ENCODE peak calls at places on chromosomes 11 and 22, in five cellular contexts. V is HepG2, G is K562, X is A549, B is GM12878. J is an unnamed sample.

GRCh38 chr22:29848115-29848514 is 10.0 kb upstream of the ASCC2 start:
- DNase-seq in V (no peak), G (no peak), X (no peak), B (no peak), J (no peak)

GRCh38 chr11:103867481-103867880 is 169.0 kb upstream of the DDI1 start:
- DNase-seq in V (no peak), G (no peak), X (no peak), B (no peak), J (no peak)

GRCh38 chr22:39559456-39560105 is 11.0 kb upstream of the CACNA1I start:
- DNase-seq in V (no peak), G (peak), X (no peak), B (no peak), J (peak)

GRCh38 chr11:44324222-44324621 is 14.3 kb upstream of the ALX4 start:
- DNase-seq in V (no peak), G (no peak), X (no peak), B (no peak), J (no peak)

GRCh38 chr22:37519268-37520195 is at the start of gene CARD10:
- DNase-seq in V (no peak), G (peak), X (no peak), B (no peak), J (peak)

GRCh38 chr22:38049812-38050619 is 7.2 kb upstream of the PICK1 start:
- DNase-seq in V (no peak), G (no peak), X (no peak), B (no peak), J (no peak)

GRCh38 chr22:20430641-20431519 is 6.7 kb downstream of the SCARF2 start:
- DNase-seq in V (no peak), G (peak), X (peak), B (no peak), J (peak)

GRCh38 chr11:129115652-129116585 is 76.2 kb downstream of the ARHGAP32 start:
- DNase-seq in V (peak), G (no peak), X (peak), B (no peak), J (no peak)

GRCh38 chr22:49368221-49368975 is 459.3 kb downstream of the BRD1 start:
- DNase-seq in V (no peak), G (no peak), X (no peak), B (no peak), J (no peak)

GRCh38 chr22:49365910-49366309 is 461.8 kb downstream of the BRD1 start:
- DNase-seq in V (no peak), G (no peak), X (no peak), B (no peak), J (no peak)

GRCh38 chr22:49365191-49365837 is 462.4 kb downstream of the BRD1 start:
- DNase-seq in V (no peak), G (no peak), X (no peak), B (no peak), J (no peak)

GRCh38 chr22:49367016-49367697 is 460.5 kb downstream of the BRD1 start:
- DNase-seq in V (no peak), G (no peak), X (no peak), B (no peak), J (no peak)

GRCh38 chr22:49366437-49366836 is 461.2 kb downstream of the BRD1 start:
- DNase-seq in V (no peak), G (no peak), X (no peak), B (no peak), J (no peak)
- TF ChIP-seq REST in V (no peak), G (no peak), X (no peak), B (no peak), J (no peak)

GRCh38 chr11:8744423-8744822 is 61.8 kb downstream of the RPL27A start:
- DNase-seq in V (no peak), G (no peak), X (no peak), B (no peak), J (no peak)
- TF ChIP-seq REST in V (no peak), G (no peak), X (no peak), B (no peak), J (no peak)

DNA sequence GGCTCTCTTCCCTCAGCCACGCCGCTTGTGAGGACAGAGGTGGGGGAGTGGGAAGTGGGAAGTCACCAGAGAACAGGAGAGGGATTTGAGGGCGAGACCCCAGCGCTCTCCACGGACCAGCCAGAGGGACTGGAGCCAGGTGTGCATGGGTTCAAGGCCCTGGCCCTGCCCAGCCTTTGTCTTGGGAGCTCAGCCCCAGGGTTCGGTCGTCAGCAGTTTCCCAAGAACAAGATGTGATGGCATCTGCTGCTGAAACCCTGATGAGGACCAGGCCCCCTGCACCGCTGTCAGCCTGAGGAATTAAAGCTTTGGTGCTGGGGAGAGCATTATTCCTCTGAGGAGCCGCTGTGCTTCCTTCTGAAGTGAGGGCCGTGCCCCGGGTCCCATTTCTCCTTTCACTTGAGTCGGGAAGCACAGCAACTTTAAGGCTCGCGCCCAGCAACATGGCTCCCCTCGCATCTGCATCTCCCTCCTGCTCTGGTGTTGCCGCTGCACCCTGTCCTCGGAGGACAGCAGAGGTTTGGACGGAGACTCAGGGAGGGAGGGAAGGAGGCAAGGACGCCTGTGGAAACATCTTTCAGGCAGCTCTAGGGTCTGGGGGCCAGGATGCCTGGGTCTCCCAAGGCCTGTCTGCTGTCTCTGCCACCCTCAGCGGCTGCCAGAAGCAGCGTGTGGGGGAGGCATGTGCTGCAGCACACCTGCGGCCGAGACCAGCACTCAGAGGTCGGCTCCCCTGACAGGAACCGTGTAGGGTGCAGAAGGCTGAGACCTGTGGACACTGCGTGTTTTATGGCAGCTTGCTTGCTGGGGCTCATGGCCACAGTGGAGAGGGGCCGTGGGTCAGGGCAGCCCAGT is 3.7 kb downstream of the IFITM5 start:
- DNase-seq in V (no peak), G (no peak), X (no peak), B (no peak), J (no peak)
- TF ChIP-seq REST in V (no peak), G (no peak), X (no peak), B (no peak), J (no peak)

DNA sequence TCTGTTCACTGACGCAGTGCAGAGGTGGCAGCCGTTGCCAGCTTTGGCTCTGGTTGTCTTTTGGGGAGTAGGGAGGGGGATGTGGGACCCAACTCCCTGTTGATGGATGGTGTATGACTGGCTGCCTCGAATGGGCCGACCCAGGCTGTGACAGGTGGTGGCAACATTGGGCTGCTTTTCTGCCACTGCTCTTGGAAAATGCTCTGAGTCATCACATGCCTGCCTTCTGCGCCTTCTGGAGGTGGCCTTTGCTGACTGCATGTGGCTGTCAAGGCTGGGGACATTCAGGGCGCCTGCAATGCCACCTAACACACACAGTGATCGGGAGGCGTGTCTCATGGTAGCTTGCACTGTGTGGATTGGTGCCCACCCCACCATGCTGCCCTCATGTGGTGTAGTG is 27.1 kb upstream of the B3GAT1 start:
- DNase-seq in V (no peak), G (no peak), X (no peak), B (no peak), J (no peak)
- TF ChIP-seq REST in V (no peak), G (no peak), X (no peak), B (no peak), J (no peak)

DNA sequence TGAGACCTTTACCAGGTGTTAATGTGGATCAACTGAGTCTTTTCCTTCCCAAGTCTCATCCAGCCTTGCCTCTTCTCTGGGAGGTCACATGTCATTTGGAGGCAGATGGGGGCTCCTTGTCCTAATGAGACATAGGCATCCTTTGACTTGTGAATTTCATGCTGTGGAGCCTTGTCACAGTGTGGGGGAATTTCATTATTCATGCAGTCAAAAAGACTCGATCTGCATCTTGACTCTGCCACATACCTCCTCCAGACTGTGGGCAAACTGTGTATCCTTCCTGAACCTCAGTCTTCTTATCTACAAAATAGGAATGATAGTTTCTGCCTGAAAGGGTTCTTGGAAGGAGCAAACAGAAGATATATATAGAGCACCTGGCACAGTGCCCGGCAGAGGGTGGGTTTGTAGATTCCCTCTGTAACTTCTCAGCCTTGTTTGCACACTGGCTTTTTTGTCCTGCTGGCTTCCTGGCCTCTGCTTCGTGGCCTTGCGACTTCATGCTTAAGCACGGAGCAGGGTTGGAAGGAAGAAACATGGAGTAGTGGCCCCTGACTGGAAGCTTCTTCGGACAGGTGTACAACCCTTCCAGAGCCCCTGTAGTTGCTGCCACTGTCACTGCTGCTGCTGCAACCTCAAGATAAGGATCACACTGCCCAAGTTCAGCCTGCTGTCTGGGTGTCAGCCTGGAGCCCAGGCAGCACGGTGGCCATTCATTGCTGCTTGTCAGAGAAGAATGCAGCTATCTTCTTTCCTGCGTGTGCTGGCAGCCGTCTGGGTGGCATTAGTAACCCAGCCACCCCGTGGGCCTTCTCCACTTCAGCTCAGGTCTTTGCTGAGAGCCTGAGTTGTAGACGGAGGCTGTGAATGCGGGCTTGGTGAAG is 106.4 kb downstream of the MICAL2 start:
- DNase-seq in V (no peak), G (no peak), X (no peak), B (no peak), J (no peak)
- TF ChIP-seq REST in V (no peak), G (no peak), X (no peak), B (no peak), J (no peak)

GRCh38 chr11:45501980-45502545 is 163.4 kb downstream of the CHST1 start:
- DNase-seq in V (no peak), G (no peak), X (no peak), B (no peak), J (no peak)

GRCh38 chr11:45503311-45503710 is 162.1 kb downstream of the CHST1 start:
- DNase-seq in V (no peak), G (no peak), X (no peak), B (no peak), J (no peak)

GRCh38 chr11:45500457-45500856 is 165.0 kb downstream of the CHST1 start:
- DNase-seq in V (no peak), G (no peak), X (no peak), B (no peak), J (peak)

GRCh38 chr11:45501277-45501979 is 164.0 kb downstream of the CHST1 start:
- DNase-seq in V (peak), G (no peak), X (no peak), B (no peak), J (no peak)
- TF ChIP-seq REST in V (no peak), G (no peak), X (no peak), B (no peak), J (no peak)

GRCh38 chr22:22818202-22818538 is 69.4 kb upstream of the IGLL5 start:
- DNase-seq in V (no peak), G (no peak), X (no peak), B (no peak), J (no peak)

GRCh38 chr22:22816171-22816514 is 71.5 kb upstream of the IGLL5 start:
- DNase-seq in V (no peak), G (no peak), X (no peak), B (no peak), J (no peak)

GRCh38 chr22:22817468-22818201 is 70.0 kb upstream of the IGLL5 start:
- DNase-seq in V (no peak), G (peak), X (no peak), B (no peak), J (no peak)

GRCh38 chr22:22815397-22816170 is 72.0 kb upstream of the IGLL5 start:
- DNase-seq in V (no peak), G (no peak), X (no peak), B (no peak), J (no peak)

DNA sequence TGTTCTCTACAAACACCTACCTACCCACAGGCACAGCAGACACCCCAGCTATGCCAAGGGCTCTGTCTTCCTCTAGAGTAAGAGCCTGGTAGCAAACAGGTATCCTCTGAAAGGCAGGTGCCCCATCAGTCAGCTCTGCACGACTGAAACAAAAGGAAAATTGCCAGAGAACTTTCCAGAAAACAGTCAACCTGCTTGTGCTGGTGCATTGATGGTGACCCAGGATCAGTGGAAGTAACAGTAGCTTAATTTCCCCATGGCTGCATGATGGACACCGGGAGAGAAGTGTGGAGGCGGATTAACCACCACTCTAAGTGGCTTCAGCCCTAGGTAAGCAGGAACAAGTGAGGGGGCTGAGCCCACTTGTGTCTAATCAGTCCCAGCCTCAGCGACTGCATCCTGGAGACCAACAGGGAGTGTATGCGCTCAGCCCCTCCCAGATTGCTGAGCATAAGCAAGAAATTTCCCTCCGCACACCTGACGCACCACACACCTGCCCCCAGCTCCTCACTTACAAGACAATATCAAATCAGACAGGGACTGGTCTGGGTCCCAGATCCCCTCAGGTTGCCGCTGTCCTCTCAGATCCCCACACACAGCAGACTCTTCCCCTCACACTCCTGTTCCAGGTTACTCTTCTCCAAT is 70.7 kb upstream of the IGLL5 start:
- DNase-seq in V (no peak), G (no peak), X (no peak), B (no peak), J (no peak)
- TF ChIP-seq REST in V (no peak), G (no peak), X (no peak), B (no peak), J (no peak)

DNA sequence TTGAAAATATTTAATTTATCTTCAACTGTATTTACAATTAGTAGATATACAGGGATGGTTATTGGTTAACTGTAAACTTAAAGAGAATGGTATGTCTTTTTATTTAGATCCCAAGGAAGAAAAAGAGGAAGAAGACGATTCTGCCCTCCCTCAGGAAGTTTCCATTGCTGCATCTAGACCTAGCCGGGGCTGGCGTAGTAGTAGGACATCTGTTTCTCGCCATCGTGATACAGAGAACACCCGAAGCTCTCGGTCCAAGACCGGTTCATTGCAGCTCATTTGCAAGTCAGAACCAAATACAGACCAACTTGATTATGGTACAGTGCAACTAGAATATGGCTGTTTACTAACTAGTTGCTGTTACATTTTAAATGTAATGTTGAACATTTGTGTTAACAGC is 12.7 kb upstream of the CNTF start:
- DNase-seq in V (no peak), G (no peak), X (no peak), B (no peak), J (no peak)
- TF ChIP-seq REST in V (no peak), G (no peak), X (no peak), B (no peak), J (no peak)

GRCh38 chr22:45628508-45628907 is 43.1 kb upstream of the ATXN10 start:
- DNase-seq in V (no peak), G (no peak), X (no peak), B (no peak), J (peak)

GRCh38 chr22:45627489-45628233 is 44.0 kb upstream of the ATXN10 start:
- DNase-seq in V (peak), G (no peak), X (no peak), B (no peak), J (no peak)

GRCh38 chr22:45629469-45630089 is 42.1 kb upstream of the ATXN10 start:
- DNase-seq in V (peak), G (no peak), X (no peak), B (no peak), J (peak)

GRCh38 chr22:45621836-45622600 is 49.6 kb upstream of the ATXN10 start:
- DNase-seq in V (no peak), G (no peak), X (no peak), B (no peak), J (no peak)

DNA sequence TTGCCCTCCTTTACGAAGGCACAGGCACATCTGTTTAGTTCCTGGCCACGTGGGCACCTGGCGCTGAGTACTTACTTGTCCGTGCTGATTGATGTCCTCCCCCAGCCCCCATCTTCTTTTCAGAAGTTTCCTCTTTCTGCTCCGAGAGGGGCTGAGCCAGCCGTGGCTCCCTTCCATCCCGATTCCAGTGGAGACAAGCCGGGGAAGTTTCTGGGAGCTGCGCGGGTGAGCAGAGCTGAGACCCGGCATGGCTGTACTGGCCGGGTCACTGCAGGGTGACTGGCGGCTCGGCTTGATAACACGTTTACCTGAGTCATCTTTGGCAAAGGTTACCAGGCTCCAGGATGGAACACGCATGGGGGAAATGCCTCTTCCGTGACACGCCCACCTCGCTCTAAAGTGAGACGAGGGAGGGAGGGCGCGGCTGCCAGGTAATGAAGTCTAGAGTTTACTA is 45.4 kb upstream of the ATXN10 start:
- DNase-seq in V (peak), G (peak), X (peak), B (no peak), J (no peak)
- TF ChIP-seq REST in V (no peak), G (no peak), X (no peak), B (no peak), J (no peak)

DNA sequence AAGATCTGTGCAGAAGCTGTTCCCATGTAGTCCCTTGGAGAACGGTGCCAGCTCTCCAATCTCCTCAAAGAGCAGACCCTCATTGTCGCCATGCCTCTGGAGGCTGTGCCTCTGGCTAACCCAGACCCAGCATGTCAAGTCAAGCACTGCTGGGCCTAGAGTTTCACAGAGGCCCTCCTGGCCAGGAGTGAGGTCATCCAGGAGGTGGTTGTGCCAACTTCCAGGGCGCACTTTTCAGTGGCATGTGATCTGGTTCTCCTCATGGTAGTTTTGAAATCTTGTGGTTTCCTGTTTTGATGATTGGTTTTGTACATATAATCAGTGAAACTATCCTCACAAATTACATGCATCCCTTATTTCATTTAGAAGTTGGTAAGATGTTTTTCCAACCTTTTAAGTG is 78.9 kb downstream of the PPFIBP2 start:
- DNase-seq in V (no peak), G (no peak), X (no peak), B (no peak), J (no peak)
- TF ChIP-seq REST in V (no peak), G (no peak), X (no peak), B (no peak), J (no peak)